ENCODE peak calls at places on chromosomes 1 and 21, in seven cellular contexts. K is upper lobe of left lung; T is activated T-helper 9 cell treated with anti-CD3 and anti-CD28 coated beads, Interleukin-2, amount 50 U/mL, for 16 hours; E is NCI-H774; W is right cardiac atrium; X is COR-L47; N is glutamatergic neuron. I is an unnamed sample.

GRCh38 chr21:25887166-25887565 is 152.4 kb downstream of the GABPA start:
- DNase-seq in K (no peak), T (no peak), E (no peak), W (no peak), X (no peak), N (no peak), I (no peak)

GRCh38 chr21:35408401-35408800 is 359.3 kb upstream of the RUNX1 start:
- DNase-seq in K (no peak), T (no peak), E (no peak), W (no peak), X (no peak), N (no peak), I (no peak)

GRCh38 chr1:115782571-115783281 is 14.2 kb upstream of the CASQ2 start:
- DNase-seq in K (no peak), T (no peak), E (no peak), W (peak), X (no peak), N (no peak), I (no peak)

GRCh38 chr1:109240158-109241152 is 8.9 kb upstream of the CELSR2 start:
- DNase-seq in K (peak), T (no peak), E (peak), W (peak), X (peak), N (peak), I (peak)

GRCh38 chr21:15841856-15842564 is 112.2 kb downstream of the USP25 start:
- DNase-seq in K (no peak), T (no peak), E (no peak), W (no peak), X (no peak), N (no peak), I (no peak)

GRCh38 chr1:174988986-174989385 is 10.8 kb upstream of the CACYBP start:
- DNase-seq in K (no peak), T (no peak), E (no peak), W (no peak), X (no peak), N (no peak), I (no peak)

GRCh38 chr21:15293251-15293650 is 228.5 kb upstream of the NRIP1 start:
- DNase-seq in K (no peak), T (no peak), E (no peak), W (no peak), X (no peak), N (no peak), I (no peak)

GRCh38 chr1:220370041-220370700 is 97.9 kb upstream of the RAB3GAP2 start:
- DNase-seq in K (no peak), T (no peak), E (no peak), W (no peak), X (no peak), N (peak), I (no peak)

GRCh38 chr1:45586769-45587168 is 2.9 kb downstream of the NASP start:
- DNase-seq in K (no peak), T (no peak), E (no peak), W (no peak), X (no peak), N (no peak), I (no peak)

GRCh38 chr1:156430305-156430704 is 61.3 kb downstream of the RHBG start:
- DNase-seq in K (no peak), T (no peak), E (no peak), W (no peak), X (no peak), N (no peak), I (no peak)

GRCh38 chr1:18010945-18011344 is 96.7 kb upstream of the IGSF21 start:
- DNase-seq in K (no peak), T (no peak), E (no peak), W (no peak), X (no peak), N (no peak), I (no peak)

GRCh38 chr1:223712856-223713494 is 636 bp downstream of the CAPN2 start:
- DNase-seq in K (no peak), T (peak), E (no peak), W (peak), X (no peak), N (peak), I (peak)

GRCh38 chr1:83725735-83726360 is 273.1 kb downstream of the TTLL7 start:
- DNase-seq in K (no peak), T (no peak), E (no peak), W (no peak), X (no peak), N (no peak), I (no peak)

GRCh38 chr1:44714532-44714931 is 16.4 kb downstream of the RNU5D-1 start:
- DNase-seq in K (no peak), T (no peak), E (no peak), W (no peak), X (no peak), N (no peak), I (no peak)

GRCh38 chr1:59354754-59355337 is 58.0 kb downstream of the FGGY start:
- DNase-seq in K (no peak), T (no peak), E (no peak), W (no peak), X (no peak), N (no peak), I (no peak)

GRCh38 chr1:230208619-230209261 is 141.7 kb downstream of the GALNT2 start:
- DNase-seq in K (no peak), T (no peak), E (no peak), W (no peak), X (no peak), N (no peak), I (no peak)

GRCh38 chr1:35883681-35884155 is 709 bp downstream of the AGO1 start:
- DNase-seq in K (peak), T (peak), E (peak), W (peak), X (peak), N (peak), I (peak)

GRCh38 chr1:47725000-47725731 is 272.0 kb downstream of the TRABD2B start:
- DNase-seq in K (no peak), T (no peak), E (no peak), W (no peak), X (no peak), N (peak), I (no peak)

GRCh38 chr1:211788626-211789025 is 41.9 kb downstream of the LPGAT1 start:
- DNase-seq in K (no peak), T (no peak), E (no peak), W (no peak), X (no peak), N (no peak), I (no peak)

GRCh38 chr1:13813398-13814012 is 113.5 kb downstream of the PRDM2 start:
- DNase-seq in K (no peak), T (peak), E (no peak), W (peak), X (no peak), N (peak), I (peak)

GRCh38 chr1:49102752-49103151 is 326.1 kb upstream of the BEND5 start:
- DNase-seq in K (no peak), T (no peak), E (no peak), W (no peak), X (no peak), N (no peak), I (no peak)

GRCh38 chr1:198220428-198220827 is 63.6 kb downstream of the NEK7 start:
- DNase-seq in K (no peak), T (no peak), E (no peak), W (no peak), X (no peak), N (no peak), I (no peak)

GRCh38 chr1:117098287-117098890 is 23.2 kb downstream of the TRIM45 start:
- DNase-seq in K (no peak), T (no peak), E (no peak), W (no peak), X (no peak), N (no peak), I (no peak)

GRCh38 chr1:38487398-38487797 is 372.2 kb downstream of the RRAGC start:
- DNase-seq in K (no peak), T (no peak), E (no peak), W (no peak), X (no peak), N (no peak), I (no peak)

GRCh38 chr1:62294211-62294610 is 25.0 kb downstream of the KANK4 start:
- DNase-seq in K (no peak), T (no peak), E (no peak), W (no peak), X (peak), N (no peak), I (no peak)

I was measured in Right ventricle myocardium superior.